ENCODE peak calls at places on chromosomes 5 and 9, in four cellular contexts. One of them, this sample, is unnamed.

GRCh38 chr9:78261403-78262001 is 25.6 kb downstream of the CEP78 start:
- DNase-seq in trophoblast cell: peak; percentile 63
- DNase-seq in adipocyte: peak; percentile 83
- DNase-seq in MM.1S: peak; percentile 30
- DNase-seq in this sample: peak; percentile 48

GRCh38 chr9:22039258-22039657 is 30.2 kb upstream of the CDKN2B start:
- DNase-seq in adipocyte: peak; percentile 68
- DNase-seq in MM.1S: no peak
- DNase-seq in trophoblast cell: peak; percentile 46
- DNase-seq in this sample: no peak

GRCh38 chr5:145991044-145991575 is 54.7 kb downstream of the SH3RF2 start:
- DNase-seq in trophoblast cell: no peak
- DNase-seq in MM.1S: no peak
- DNase-seq in adipocyte: peak; percentile 28
- DNase-seq in this sample: no peak

GRCh38 chr5:19891658-19892057 is 96.3 kb downstream of the CDH18 start:
- DNase-seq in adipocyte: peak; percentile 70
- DNase-seq in MM.1S: no peak
- DNase-seq in trophoblast cell: no peak
- DNase-seq in this sample: no peak

GRCh38 chr9:18694959-18695668 is 221.2 kb downstream of the ADAMTSL1 start:
- DNase-seq in MM.1S: no peak
- DNase-seq in trophoblast cell: no peak
- DNase-seq in adipocyte: no peak
- DNase-seq in this sample: no peak

GRCh38 chr9:68861436-68861835 is 152.5 kb downstream of the PRKACG start:
- DNase-seq in adipocyte: no peak
- DNase-seq in MM.1S: no peak
- DNase-seq in trophoblast cell: no peak
- DNase-seq in this sample: no peak

GRCh38 chr5:52854949-52855348 is 67.2 kb downstream of the ITGA1 start:
- DNase-seq in MM.1S: no peak
- DNase-seq in trophoblast cell: no peak
- DNase-seq in adipocyte: no peak
- DNase-seq in this sample: no peak

GRCh38 chr5:9361835-9362234 is 184.0 kb downstream of the SEMA5A start:
- DNase-seq in trophoblast cell: peak; percentile 75
- DNase-seq in MM.1S: peak; percentile 99
- DNase-seq in adipocyte: peak; percentile 41
- DNase-seq in this sample: peak; percentile 82

GRCh38 chr5:56211298-56211865 is 21.7 kb downstream of the ANKRD55 start:
- DNase-seq in MM.1S: no peak
- DNase-seq in trophoblast cell: peak; percentile 96
- DNase-seq in adipocyte: peak; percentile 90
- DNase-seq in this sample: no peak

GRCh38 chr9:87834357-87834756 is 48.3 kb upstream of the SPATA31E1 start:
- DNase-seq in adipocyte: no peak
- DNase-seq in MM.1S: no peak
- DNase-seq in trophoblast cell: peak; percentile 46
- DNase-seq in this sample: peak; percentile 29

GRCh38 chr9:71177901-71178300 is 56.5 kb upstream of the TRPM3 start:
- DNase-seq in adipocyte: no peak
- DNase-seq in MM.1S: no peak
- DNase-seq in trophoblast cell: no peak
- DNase-seq in this sample: peak; percentile 4

GRCh38 chr9:13932472-13933267 is 381.3 kb downstream of the NFIB start:
- DNase-seq in trophoblast cell: no peak
- DNase-seq in adipocyte: no peak
- DNase-seq in MM.1S: no peak
- DNase-seq in this sample: no peak

GRCh38 chr9:73137914-73138313 is 13.8 kb upstream of the ANXA1 start:
- DNase-seq in trophoblast cell: peak; percentile 80
- DNase-seq in adipocyte: no peak
- DNase-seq in MM.1S: no peak
- DNase-seq in this sample: no peak

GRCh38 chr9:125190371-125190801 is 783 bp upstream of the PPP6C start:
- DNase-seq in MM.1S: no peak
- DNase-seq in adipocyte: no peak
- DNase-seq in trophoblast cell: no peak
- DNase-seq in this sample: no peak

GRCh38 chr9:127525426-127526188 is 74.3 kb downstream of the LRSAM1 start:
- DNase-seq in adipocyte: peak; percentile 67
- DNase-seq in trophoblast cell: peak; percentile 89
- DNase-seq in MM.1S: peak; percentile 25
- DNase-seq in this sample: peak; percentile 24

GRCh38 chr9:5500441-5501235 is 9.7 kb upstream of the PDCD1LG2 start:
- DNase-seq in adipocyte: no peak
- DNase-seq in MM.1S: no peak
- DNase-seq in trophoblast cell: no peak
- DNase-seq in this sample: no peak

GRCh38 chr5:43049216-43049615 is 9.1 kb upstream of the ANXA2R start:
- DNase-seq in adipocyte: peak; percentile 86
- DNase-seq in MM.1S: no peak
- DNase-seq in trophoblast cell: no peak
- DNase-seq in this sample: no peak

GRCh38 chr5:112529525-112529924 is 110.4 kb upstream of the EPB41L4A start:
- DNase-seq in MM.1S: peak; percentile 41
- DNase-seq in adipocyte: no peak
- DNase-seq in trophoblast cell: peak; percentile 22
- DNase-seq in this sample: no peak

GRCh38 chr5:171272996-171273970 is 35.8 kb upstream of the TLX3 start:
- DNase-seq in trophoblast cell: peak; percentile 82
- DNase-seq in MM.1S: peak; percentile 53
- DNase-seq in adipocyte: peak; percentile 51
- DNase-seq in this sample: peak; percentile 23

GRCh38 chr5:17127743-17128231 is 89.6 kb upstream of the BASP1 start:
- DNase-seq in adipocyte: peak; percentile 85
- DNase-seq in MM.1S: no peak
- DNase-seq in trophoblast cell: peak; percentile 43
- DNase-seq in this sample: no peak

GRCh38 chr5:114702111-114702510 is 340.2 kb downstream of the KCNN2 start:
- DNase-seq in trophoblast cell: no peak
- DNase-seq in MM.1S: no peak
- DNase-seq in adipocyte: no peak
- DNase-seq in this sample: no peak

GRCh38 chr5:152606739-152607138 is 201.7 kb upstream of the NMUR2 start:
- DNase-seq in adipocyte: no peak
- DNase-seq in trophoblast cell: no peak
- DNase-seq in MM.1S: no peak
- DNase-seq in this sample: no peak

GRCh38 chr9:132546148-132547051 is 36.0 kb upstream of the BARHL1 start:
- DNase-seq in MM.1S: no peak
- DNase-seq in trophoblast cell: no peak
- DNase-seq in adipocyte: peak; percentile 15
- DNase-seq in this sample: peak; percentile 16
- H3K4me3 ChIP-seq in MM.1S: no peak overlapping the region
- H3K4me3 ChIP-seq in trophoblast cell: no peak overlapping the region
- H3K4me3 ChIP-seq in adipocyte: no peak overlapping the region
- H3K4me3 ChIP-seq in this sample: peak overlapping the region; percentile 49

DNA sequence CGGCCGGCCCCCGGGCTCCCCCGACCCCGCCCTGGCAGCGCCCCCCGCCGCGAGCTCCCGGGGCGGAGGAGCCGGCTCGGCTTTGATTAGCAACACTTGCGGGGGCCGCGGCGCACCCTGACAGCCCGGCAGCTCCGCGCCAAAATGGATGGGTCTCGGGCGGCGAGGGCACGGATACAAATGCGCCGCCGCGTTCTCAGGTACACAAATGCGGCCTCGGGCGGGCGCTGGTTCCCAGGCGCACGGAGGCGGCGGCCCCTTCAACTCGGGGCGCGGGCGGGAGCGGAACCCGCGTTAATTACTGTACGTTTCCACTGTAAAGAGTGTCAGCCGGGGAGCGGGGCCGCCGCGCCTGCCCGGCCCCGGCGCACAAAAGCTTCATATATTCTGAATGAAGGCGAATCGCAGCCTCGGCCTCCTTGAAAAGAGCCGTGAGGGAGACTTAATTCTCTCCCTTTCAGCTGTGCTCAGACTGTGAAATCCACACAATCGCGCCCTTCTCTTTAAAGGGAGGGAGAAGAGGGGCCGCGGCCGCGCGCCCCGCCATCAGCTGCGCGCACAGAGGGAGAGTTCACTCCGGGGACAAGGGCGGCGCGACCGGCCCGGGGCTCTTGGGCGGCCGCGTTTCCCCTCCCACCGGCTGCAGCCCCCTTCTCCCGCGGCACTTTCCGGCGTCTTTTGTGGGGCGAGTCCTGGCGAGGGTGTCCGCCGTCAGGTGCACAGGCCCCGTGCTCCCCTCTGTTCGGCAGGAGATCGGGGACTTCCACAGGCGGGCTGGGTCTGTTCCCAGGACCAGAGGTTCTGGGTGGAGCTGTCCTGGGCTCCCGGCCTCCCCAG is 27.0 kb downstream of the MSX2 start:
- DNase-seq in MM.1S: no peak
- DNase-seq in trophoblast cell: peak; percentile 17
- DNase-seq in adipocyte: peak; percentile 47
- DNase-seq in this sample: no peak
- H3K4me3 ChIP-seq in MM.1S: no peak overlapping the region
- H3K4me3 ChIP-seq in trophoblast cell: peak overlapping the region; percentile 76
- H3K4me3 ChIP-seq in adipocyte: peak overlapping the region; percentile 81
- H3K4me3 ChIP-seq in this sample: no peak overlapping the region

GRCh38 chr9:33381231-33381791 is 21.1 kb downstream of the AQP7 start:
- DNase-seq in adipocyte: no peak
- DNase-seq in trophoblast cell: peak; percentile 33
- DNase-seq in MM.1S: no peak
- DNase-seq in this sample: no peak
- H3K4me3 ChIP-seq in adipocyte: no peak overlapping the region
- H3K4me3 ChIP-seq in trophoblast cell: no peak overlapping the region
- H3K4me3 ChIP-seq in MM.1S: no peak overlapping the region
- H3K4me3 ChIP-seq in this sample: no peak overlapping the region

GRCh38 chr5:40685952-40686351 is 6.2 kb downstream of the PTGER4 start:
- DNase-seq in trophoblast cell: no peak
- DNase-seq in adipocyte: no peak
- DNase-seq in MM.1S: no peak
- DNase-seq in this sample: no peak

GRCh38 chr5:40683351-40683750 is 3.6 kb downstream of the PTGER4 start:
- DNase-seq in MM.1S: no peak
- DNase-seq in trophoblast cell: no peak
- DNase-seq in adipocyte: no peak
- DNase-seq in this sample: no peak

GRCh38 chr5:40682431-40683017 is 2.8 kb downstream of the PTGER4 start:
- DNase-seq in trophoblast cell: no peak
- DNase-seq in adipocyte: no peak
- DNase-seq in MM.1S: no peak
- DNase-seq in this sample: no peak

GRCh38 chr5:40687316-40687715 is 7.6 kb downstream of the PTGER4 start:
- DNase-seq in adipocyte: no peak
- DNase-seq in MM.1S: no peak
- DNase-seq in trophoblast cell: no peak
- DNase-seq in this sample: no peak

GRCh38 chr5:40685191-40685590 is 5.5 kb downstream of the PTGER4 start:
- DNase-seq in adipocyte: no peak
- DNase-seq in MM.1S: no peak
- DNase-seq in trophoblast cell: no peak
- DNase-seq in this sample: no peak
- H3K4me3 ChIP-seq in adipocyte: no peak overlapping the region
- H3K4me3 ChIP-seq in MM.1S: no peak overlapping the region
- H3K4me3 ChIP-seq in trophoblast cell: no peak overlapping the region
- H3K4me3 ChIP-seq in this sample: no peak overlapping the region